ENCODE peak calls at places on chromosomes 1 and 21, in five cellular contexts. G is A549, M is IMR-90, U is HepG2, P is K562. Z is an unnamed sample.

GRCh38 chr21:42047821-42048613 is 23.1 kb upstream of the UMODL1 start:
- DNase-seq in G (no peak), M (peak), U (no peak), P (no peak), Z (no peak)

GRCh38 chr1:229287257-229287656 is 16.3 kb downstream of the RAB4A start:
- DNase-seq in G (no peak), M (no peak), U (no peak), P (no peak), Z (no peak)

GRCh38 chr1:80892452-80892995 is 908.2 kb upstream of the ADGRL2 start:
- DNase-seq in G (no peak), M (peak), U (no peak), P (no peak), Z (no peak)

GRCh38 chr1:19764848-19765247 is 34.9 kb downstream of the TMCO4 start:
- DNase-seq in G (no peak), M (no peak), U (no peak), P (no peak), Z (no peak)

GRCh38 chr1:160219062-160219929 is 14.1 kb downstream of the PEA15 start:
- DNase-seq in G (peak), M (peak), U (peak), P (no peak), Z (no peak)

GRCh38 chr1:17858027-17858426 is 102.9 kb downstream of the ACTL8 start:
- DNase-seq in G (no peak), M (peak), U (no peak), P (no peak), Z (no peak)

GRCh38 chr1:203652718-203653461 is 26.3 kb downstream of the ATP2B4 start:
- DNase-seq in G (no peak), M (no peak), U (no peak), P (no peak), Z (no peak)

GRCh38 chr1:25443030-25443699 is 12.5 kb downstream of the MACO1 start:
- DNase-seq in G (no peak), M (no peak), U (no peak), P (no peak), Z (no peak)

GRCh38 chr21:46581780-46582307 is 23.0 kb downstream of the S100B start:
- DNase-seq in G (no peak), M (no peak), U (peak), P (no peak), Z (no peak)

GRCh38 chr1:186775031-186775430 is 53.7 kb upstream of the PLA2G4A start:
- DNase-seq in G (no peak), M (no peak), U (no peak), P (no peak), Z (no peak)

GRCh38 chr1:114330451-114330983 is 176.8 kb upstream of the SYT6 start:
- DNase-seq in G (no peak), M (no peak), U (no peak), P (no peak), Z (no peak)

GRCh38 chr1:227920896-227921295 is 26.8 kb downstream of the WNT9A start:
- DNase-seq in G (no peak), M (no peak), U (no peak), P (no peak), Z (no peak)

GRCh38 chr1:227299238-227299637 is 19.1 kb downstream of the CDC42BPA start:
- DNase-seq in G (no peak), M (peak), U (no peak), P (no peak), Z (no peak)

GRCh38 chr1:199859525-199859924 is 168.0 kb upstream of the NR5A2 start:
- DNase-seq in G (peak), M (peak), U (no peak), P (no peak), Z (no peak)

GRCh38 chr1:230074270-230074669 is 7.2 kb downstream of the GALNT2 start:
- DNase-seq in G (no peak), M (no peak), U (no peak), P (no peak), Z (no peak)

GRCh38 chr1:100989306-100990077 is 36.1 kb downstream of the DPH5 start:
- DNase-seq in G (no peak), M (peak), U (no peak), P (no peak), Z (no peak)

GRCh38 chr1:101365186-101365585 is 128.4 kb downstream of the S1PR1 start:
- DNase-seq in G (no peak), M (peak), U (no peak), P (no peak), Z (no peak)

GRCh38 chr21:41490330-41490729 is 17.6 kb downstream of the TMPRSS2 start:
- DNase-seq in G (no peak), M (no peak), U (no peak), P (no peak), Z (no peak)

GRCh38 chr21:31185663-31186062 is 147.4 kb upstream of the KRTAP19-8 start:
- DNase-seq in G (no peak), M (no peak), U (no peak), P (no peak), Z (no peak)

GRCh38 chr1:95520390-95520789 is 286.4 kb downstream of the RWDD3 start:
- DNase-seq in G (no peak), M (no peak), U (no peak), P (no peak), Z (no peak)

GRCh38 chr1:217135569-217135915 is 412.3 kb upstream of the ESRRG start:
- DNase-seq in G (no peak), M (peak), U (no peak), P (no peak), Z (peak)

GRCh38 chr1:30707412-30708360 is 15.7 kb downstream of the MATN1 start:
- DNase-seq in G (peak), M (peak), U (peak), P (peak), Z (peak)

GRCh38 chr1:211420389-211420788 is 71.6 kb downstream of the RD3 start:
- DNase-seq in G (no peak), M (peak), U (no peak), P (no peak), Z (no peak)

GRCh38 chr1:202752799-202753198 is 42.5 kb upstream of the SYT2 start:
- DNase-seq in G (no peak), M (peak), U (no peak), P (no peak), Z (no peak)

GRCh38 chr1:160211010-160211790 is 6.0 kb downstream of the PEA15 start:
- DNase-seq in G (no peak), M (no peak), U (no peak), P (peak), Z (no peak)

GRCh38 chr1:246930830-246931548 is 759 bp downstream of the AHCTF1 start:
- DNase-seq in G (peak), M (peak), U (peak), P (peak), Z (no peak)

GRCh38 chr1:76867342-76868130 is at the start of gene ST6GALNAC5:
- DNase-seq in G (peak), M (peak), U (no peak), P (no peak), Z (peak)

GRCh38 chr1:115283681-115284146 is 54.3 kb downstream of the NGF start:
- DNase-seq in G (no peak), M (no peak), U (no peak), P (no peak), Z (no peak)

GRCh38 chr21:31908106-31909031 is 35.5 kb downstream of the HUNK start:
- DNase-seq in G (no peak), M (peak), U (peak), P (no peak), Z (peak)

GRCh38 chr1:211625040-211625439 is 46.1 kb upstream of the SLC30A1 start:
- DNase-seq in G (peak), M (peak), U (peak), P (no peak), Z (no peak)

DNA sequence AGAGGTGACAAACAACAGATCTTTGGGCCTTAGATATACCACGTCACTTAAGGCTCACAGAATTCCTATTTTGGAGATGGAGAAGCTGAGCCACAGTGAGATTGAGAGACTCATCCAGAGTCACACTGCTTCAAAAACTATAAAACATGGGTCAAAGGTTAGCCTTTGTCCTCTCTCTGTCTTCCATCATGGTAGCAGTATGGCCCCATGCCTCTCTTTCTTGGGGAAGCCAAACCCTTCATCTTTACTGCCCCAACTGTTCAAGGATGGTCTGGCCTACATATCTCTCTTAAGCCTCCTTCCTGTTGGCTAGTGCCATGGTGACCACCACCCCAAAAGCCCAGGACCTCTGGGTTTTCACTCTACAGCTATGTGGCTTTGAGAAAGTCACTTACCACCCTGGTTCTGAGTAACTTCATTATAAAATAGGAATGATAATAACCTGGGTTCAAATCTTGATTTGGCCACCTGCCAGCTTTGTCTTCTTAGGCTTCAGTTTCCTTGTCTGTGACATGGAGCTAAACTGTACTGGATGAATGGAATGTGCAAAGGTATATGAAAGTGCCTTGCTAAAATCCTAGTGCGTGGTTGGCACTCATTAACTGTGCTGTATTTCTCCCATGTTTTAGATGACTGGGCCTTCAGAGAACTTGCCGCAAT is 85.9 kb upstream of the JUN start:
- DNase-seq in G (no peak), M (no peak), U (no peak), P (no peak), Z (no peak)
- TF ChIP-seq MAFK in G (no peak), M (no peak), U (no peak), P (no peak), Z (no peak)

GRCh38 chr1:50857702-50858101 is 102.4 kb downstream of the FAF1 start:
- DNase-seq in G (no peak), M (no peak), U (no peak), P (no peak), Z (no peak)
- TF ChIP-seq MAFK in G (no peak), M (no peak), U (no peak), P (no peak), Z (no peak)

GRCh38 chr1:38052750-38053415 is 6.3 kb upstream of the POU3F1 start:
- DNase-seq in G (no peak), M (no peak), U (no peak), P (no peak), Z (peak)

GRCh38 chr1:38055965-38056364 is 9.4 kb upstream of the POU3F1 start:
- DNase-seq in G (no peak), M (no peak), U (no peak), P (no peak), Z (no peak)

GRCh38 chr1:38050397-38051141 is 4.0 kb upstream of the POU3F1 start:
- DNase-seq in G (no peak), M (peak), U (no peak), P (no peak), Z (no peak)

GRCh38 chr1:38055398-38055797 is 8.8 kb upstream of the POU3F1 start:
- DNase-seq in G (no peak), M (no peak), U (no peak), P (no peak), Z (no peak)

GRCh38 chr1:38053416-38054091 is 7.0 kb upstream of the POU3F1 start:
- DNase-seq in G (no peak), M (no peak), U (no peak), P (no peak), Z (no peak)
- TF ChIP-seq MAFK in G (no peak), M (no peak), U (no peak), P (no peak), Z (no peak)

GRCh38 chr1:41735587-41736290 is 183.0 kb downstream of the HIVEP3 start:
- DNase-seq in G (no peak), M (no peak), U (no peak), P (no peak), Z (no peak)
- TF ChIP-seq MAFK in G (no peak), M (no peak), U (no peak), P (no peak), Z (no peak)

GRCh38 chr1:233665575-233666270 is 51.8 kb downstream of the KCNK1 start:
- DNase-seq in G (no peak), M (no peak), U (no peak), P (peak), Z (no peak)
- TF ChIP-seq MAFK in G (no peak), M (no peak), U (no peak), P (no peak), Z (no peak)

Z was measured in H1.